ENCODE peak calls at places on chromosomes 12 and 14, in eight cellular contexts. One of them, this sample, is unnamed. For H3K4me1, the result is how much of the 10 kb centered on the place peaks cover.

GRCh38 chr12:5318874-5319273 is 113.0 kb upstream of the NTF3 start:
- DNase-seq in breast epithelium: no peak
- DNase-seq in MM.1S: no peak
- DNase-seq in heart left ventricle: no peak
- DNase-seq in endodermal cell: no peak
- DNase-seq in effector memory CD4-positive, alpha-beta T cell: no peak
- DNase-seq in pancreas: no peak
- DNase-seq in left ventricle myocardium inferior: no peak
- DNase-seq in this sample: peak

GRCh38 chr12:62210422-62210821 is 49.8 kb upstream of the USP15 start:
- DNase-seq in endodermal cell: peak
- DNase-seq in heart left ventricle: no peak
- DNase-seq in left ventricle myocardium inferior: peak
- DNase-seq in breast epithelium: no peak
- DNase-seq in pancreas: no peak
- DNase-seq in effector memory CD4-positive, alpha-beta T cell: no peak
- DNase-seq in MM.1S: peak
- DNase-seq in this sample: no peak

GRCh38 chr12:67025543-67026114 is 243.5 kb upstream of the CAND1 start:
- DNase-seq in left ventricle myocardium inferior: no peak
- DNase-seq in endodermal cell: peak
- DNase-seq in effector memory CD4-positive, alpha-beta T cell: no peak
- DNase-seq in breast epithelium: no peak
- DNase-seq in pancreas: peak
- DNase-seq in heart left ventricle: no peak
- DNase-seq in MM.1S: peak
- DNase-seq in this sample: peak

GRCh38 chr12:27119797-27120196 is 37.4 kb upstream of the C12orf71 start:
- DNase-seq in MM.1S: no peak
- DNase-seq in effector memory CD4-positive, alpha-beta T cell: no peak
- DNase-seq in breast epithelium: no peak
- DNase-seq in left ventricle myocardium inferior: no peak
- DNase-seq in heart left ventricle: no peak
- DNase-seq in endodermal cell: peak
- DNase-seq in pancreas: no peak
- DNase-seq in this sample: no peak

GRCh38 chr12:131755305-131756113 is 44.6 kb downstream of the SFSWAP start:
- DNase-seq in MM.1S: no peak
- DNase-seq in breast epithelium: no peak
- DNase-seq in effector memory CD4-positive, alpha-beta T cell: no peak
- DNase-seq in left ventricle myocardium inferior: no peak
- DNase-seq in endodermal cell: peak
- DNase-seq in heart left ventricle: no peak
- DNase-seq in pancreas: no peak
- DNase-seq in this sample: peak

GRCh38 chr12:70365648-70366518 is at the start of gene KCNMB4:
- DNase-seq in heart left ventricle: peak
- DNase-seq in endodermal cell: peak
- DNase-seq in MM.1S: peak
- DNase-seq in breast epithelium: no peak
- DNase-seq in pancreas: peak
- DNase-seq in effector memory CD4-positive, alpha-beta T cell: peak
- DNase-seq in left ventricle myocardium inferior: peak
- DNase-seq in this sample: peak

GRCh38 chr12:107568718-107569117 is 116.9 kb upstream of the PWP1 start:
- DNase-seq in heart left ventricle: no peak
- DNase-seq in endodermal cell: no peak
- DNase-seq in left ventricle myocardium inferior: no peak
- DNase-seq in effector memory CD4-positive, alpha-beta T cell: no peak
- DNase-seq in breast epithelium: no peak
- DNase-seq in MM.1S: no peak
- DNase-seq in pancreas: no peak
- DNase-seq in this sample: no peak

GRCh38 chr14:24392327-24393098 is 6.3 kb upstream of the NYNRIN start:
- DNase-seq in endodermal cell: no peak
- DNase-seq in pancreas: no peak
- DNase-seq in breast epithelium: no peak
- DNase-seq in heart left ventricle: no peak
- DNase-seq in left ventricle myocardium inferior: no peak
- DNase-seq in effector memory CD4-positive, alpha-beta T cell: no peak
- DNase-seq in MM.1S: no peak
- DNase-seq in this sample: peak

GRCh38 chr12:101038289-101038871 is 171.7 kb downstream of the SLC5A8 start:
- DNase-seq in heart left ventricle: no peak
- DNase-seq in MM.1S: no peak
- DNase-seq in breast epithelium: no peak
- DNase-seq in endodermal cell: no peak
- DNase-seq in pancreas: no peak
- DNase-seq in effector memory CD4-positive, alpha-beta T cell: no peak
- DNase-seq in left ventricle myocardium inferior: no peak
- DNase-seq in this sample: no peak

GRCh38 chr14:88753873-88754272 is 38.9 kb downstream of the EML5 start:
- DNase-seq in pancreas: no peak
- DNase-seq in breast epithelium: no peak
- DNase-seq in heart left ventricle: no peak
- DNase-seq in left ventricle myocardium inferior: no peak
- DNase-seq in endodermal cell: no peak
- DNase-seq in effector memory CD4-positive, alpha-beta T cell: no peak
- DNase-seq in MM.1S: no peak
- DNase-seq in this sample: no peak

GRCh38 chr12:62763319-62763718 is 171.6 kb downstream of the PPM1H start:
- DNase-seq in endodermal cell: no peak
- DNase-seq in effector memory CD4-positive, alpha-beta T cell: no peak
- DNase-seq in left ventricle myocardium inferior: no peak
- DNase-seq in breast epithelium: no peak
- DNase-seq in pancreas: no peak
- DNase-seq in heart left ventricle: no peak
- DNase-seq in MM.1S: no peak
- DNase-seq in this sample: no peak

GRCh38 chr14:65772901-65773574 is 360.5 kb downstream of the FUT8 start:
- DNase-seq in breast epithelium: no peak
- DNase-seq in endodermal cell: no peak
- DNase-seq in MM.1S: no peak
- DNase-seq in pancreas: no peak
- DNase-seq in left ventricle myocardium inferior: no peak
- DNase-seq in effector memory CD4-positive, alpha-beta T cell: no peak
- DNase-seq in heart left ventricle: no peak
- DNase-seq in this sample: no peak

GRCh38 chr12:25377475-25378179 is 126.9 kb upstream of the KRAS start:
- DNase-seq in MM.1S: no peak
- DNase-seq in left ventricle myocardium inferior: no peak
- DNase-seq in pancreas: no peak
- DNase-seq in heart left ventricle: no peak
- DNase-seq in breast epithelium: no peak
- DNase-seq in endodermal cell: peak
- DNase-seq in effector memory CD4-positive, alpha-beta T cell: no peak
- DNase-seq in this sample: no peak

GRCh38 chr12:80313184-80313583 is 130.9 kb upstream of the PTPRQ start:
- DNase-seq in heart left ventricle: no peak
- DNase-seq in endodermal cell: no peak
- DNase-seq in breast epithelium: no peak
- DNase-seq in pancreas: no peak
- DNase-seq in effector memory CD4-positive, alpha-beta T cell: no peak
- DNase-seq in left ventricle myocardium inferior: no peak
- DNase-seq in MM.1S: no peak
- DNase-seq in this sample: no peak

GRCh38 chr12:124032265-124032886 is 59.4 kb downstream of the ZNF664 start:
- DNase-seq in MM.1S: no peak
- DNase-seq in heart left ventricle: peak
- DNase-seq in breast epithelium: peak
- DNase-seq in effector memory CD4-positive, alpha-beta T cell: no peak
- DNase-seq in left ventricle myocardium inferior: no peak
- DNase-seq in endodermal cell: peak
- DNase-seq in pancreas: peak
- DNase-seq in this sample: peak

GRCh38 chr14:77485901-77486678 is 12.5 kb downstream of the ISM2 start:
- DNase-seq in effector memory CD4-positive, alpha-beta T cell: no peak
- DNase-seq in MM.1S: no peak
- DNase-seq in endodermal cell: no peak
- DNase-seq in heart left ventricle: no peak
- DNase-seq in left ventricle myocardium inferior: no peak
- DNase-seq in breast epithelium: no peak
- DNase-seq in pancreas: no peak
- DNase-seq in this sample: no peak

GRCh38 chr14:21997300-21997699 is 323.7 kb upstream of the OR4E1 start:
- DNase-seq in left ventricle myocardium inferior: no peak
- DNase-seq in breast epithelium: no peak
- DNase-seq in heart left ventricle: no peak
- DNase-seq in effector memory CD4-positive, alpha-beta T cell: no peak
- DNase-seq in pancreas: no peak
- DNase-seq in endodermal cell: peak
- DNase-seq in MM.1S: peak
- DNase-seq in this sample: no peak

GRCh38 chr12:83318386-83318971 is 631.8 kb downstream of the TMTC2 start:
- DNase-seq in left ventricle myocardium inferior: no peak
- DNase-seq in pancreas: no peak
- DNase-seq in effector memory CD4-positive, alpha-beta T cell: no peak
- DNase-seq in heart left ventricle: no peak
- DNase-seq in MM.1S: no peak
- DNase-seq in breast epithelium: no peak
- DNase-seq in endodermal cell: no peak
- DNase-seq in this sample: no peak

GRCh38 chr14:25622752-25623151 is 572.8 kb upstream of the STXBP6 start:
- DNase-seq in heart left ventricle: no peak
- DNase-seq in breast epithelium: no peak
- DNase-seq in endodermal cell: no peak
- DNase-seq in left ventricle myocardium inferior: no peak
- DNase-seq in effector memory CD4-positive, alpha-beta T cell: no peak
- DNase-seq in MM.1S: no peak
- DNase-seq in pancreas: no peak
- DNase-seq in this sample: no peak

GRCh38 chr14:77991128-77991772 is 178.9 kb upstream of the NRXN3 start:
- DNase-seq in left ventricle myocardium inferior: no peak
- DNase-seq in effector memory CD4-positive, alpha-beta T cell: no peak
- DNase-seq in pancreas: no peak
- DNase-seq in heart left ventricle: no peak
- DNase-seq in MM.1S: no peak
- DNase-seq in breast epithelium: no peak
- DNase-seq in endodermal cell: peak
- DNase-seq in this sample: no peak

GRCh38 chr14:75726326-75726725 is 65.3 kb downstream of the TTLL5 start:
- DNase-seq in endodermal cell: no peak
- DNase-seq in pancreas: no peak
- DNase-seq in effector memory CD4-positive, alpha-beta T cell: no peak
- DNase-seq in left ventricle myocardium inferior: no peak
- DNase-seq in MM.1S: no peak
- DNase-seq in heart left ventricle: no peak
- DNase-seq in breast epithelium: no peak
- DNase-seq in this sample: no peak

GRCh38 chr14:75727124-75727523 is 66.1 kb downstream of the TTLL5 start:
- DNase-seq in breast epithelium: no peak
- DNase-seq in MM.1S: no peak
- DNase-seq in pancreas: no peak
- DNase-seq in endodermal cell: no peak
- DNase-seq in left ventricle myocardium inferior: no peak
- DNase-seq in heart left ventricle: no peak
- DNase-seq in effector memory CD4-positive, alpha-beta T cell: no peak
- DNase-seq in this sample: no peak

GRCh38 chr14:75724414-75725204 is 63.6 kb downstream of the TTLL5 start:
- DNase-seq in endodermal cell: no peak
- DNase-seq in left ventricle myocardium inferior: peak
- DNase-seq in breast epithelium: no peak
- DNase-seq in pancreas: no peak
- DNase-seq in effector memory CD4-positive, alpha-beta T cell: no peak
- DNase-seq in heart left ventricle: peak
- DNase-seq in MM.1S: no peak
- DNase-seq in this sample: no peak

GRCh38 chr14:75723716-75724115 is 62.7 kb downstream of the TTLL5 start:
- DNase-seq in endodermal cell: no peak
- DNase-seq in MM.1S: no peak
- DNase-seq in effector memory CD4-positive, alpha-beta T cell: no peak
- DNase-seq in heart left ventricle: no peak
- DNase-seq in left ventricle myocardium inferior: no peak
- DNase-seq in breast epithelium: no peak
- DNase-seq in pancreas: no peak
- DNase-seq in this sample: no peak

GRCh38 chr14:75725481-75725880 is 64.4 kb downstream of the TTLL5 start:
- DNase-seq in breast epithelium: peak
- DNase-seq in MM.1S: no peak
- DNase-seq in left ventricle myocardium inferior: peak
- DNase-seq in heart left ventricle: peak
- DNase-seq in effector memory CD4-positive, alpha-beta T cell: no peak
- DNase-seq in pancreas: no peak
- DNase-seq in endodermal cell: no peak
- DNase-seq in this sample: peak
- H3K27ac ChIP-seq in breast epithelium: peak
- H3K27ac ChIP-seq in MM.1S: no peak
- H3K27ac ChIP-seq in left ventricle myocardium inferior: peak
- H3K27ac ChIP-seq in heart left ventricle: peak
- H3K27ac ChIP-seq in effector memory CD4-positive, alpha-beta T cell: no peak
- H3K27ac ChIP-seq in pancreas: peak
- H3K27ac ChIP-seq in endodermal cell: no peak
- H3K27ac ChIP-seq in this sample: no peak

DNA sequence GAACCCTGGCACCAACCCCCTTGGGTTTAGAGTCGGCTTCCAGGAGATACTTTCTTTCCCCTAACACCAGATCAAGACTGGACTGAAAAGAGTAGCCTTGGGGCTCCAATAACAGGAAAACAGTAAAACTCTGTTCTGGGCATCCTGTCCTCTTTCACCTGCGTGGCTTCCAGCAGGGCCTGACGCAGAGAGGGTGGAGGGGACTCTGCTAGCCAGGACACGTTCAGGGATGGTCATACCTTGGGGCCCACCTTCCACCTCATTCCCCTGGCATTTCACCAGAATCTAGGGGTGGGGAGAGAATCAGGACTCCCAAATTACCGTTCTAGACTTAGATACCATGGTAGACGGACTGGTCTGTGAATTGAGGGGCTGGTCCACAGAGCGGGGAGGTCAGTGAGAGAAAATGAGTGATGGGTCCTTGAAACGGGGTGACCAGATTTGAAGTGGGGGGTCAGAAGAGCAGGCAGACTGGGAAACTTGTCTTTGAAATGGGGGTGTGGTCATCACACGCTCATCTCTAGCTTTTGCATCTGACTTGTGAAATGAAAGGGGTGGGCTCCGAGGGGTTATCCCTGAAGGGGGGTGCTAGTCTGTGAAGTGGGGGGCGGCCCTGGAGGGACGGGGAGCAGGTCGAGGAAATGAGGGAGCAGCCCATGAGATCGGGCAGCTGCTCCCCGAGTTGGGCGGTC is 873 bp downstream of the PXN start:
- DNase-seq in breast epithelium: peak
- DNase-seq in MM.1S: no peak
- DNase-seq in effector memory CD4-positive, alpha-beta T cell: no peak
- DNase-seq in pancreas: no peak
- DNase-seq in heart left ventricle: no peak
- DNase-seq in left ventricle myocardium inferior: no peak
- DNase-seq in endodermal cell: no peak
- DNase-seq in this sample: no peak
- H3K4me1 ChIP-seq in breast epithelium: under half
- H3K4me1 ChIP-seq in MM.1S: under half
- H3K4me1 ChIP-seq in effector memory CD4-positive, alpha-beta T cell: under half
- H3K4me1 ChIP-seq in pancreas: under half
- H3K4me1 ChIP-seq in heart left ventricle: half or more
- H3K4me1 ChIP-seq in left ventricle myocardium inferior: half or more
- H3K4me1 ChIP-seq in endodermal cell: under half
- H3K4me1 ChIP-seq in this sample: under half

GRCh38 chr14:69684461-69685183 is 73.2 kb downstream of the SUSD6 start:
- DNase-seq in pancreas: no peak
- DNase-seq in endodermal cell: no peak
- DNase-seq in heart left ventricle: no peak
- DNase-seq in MM.1S: no peak
- DNase-seq in effector memory CD4-positive, alpha-beta T cell: no peak
- DNase-seq in breast epithelium: no peak
- DNase-seq in left ventricle myocardium inferior: no peak
- DNase-seq in this sample: no peak
- H3K4me3 ChIP-seq in pancreas: no peak
- H3K4me3 ChIP-seq in endodermal cell: no peak
- H3K4me3 ChIP-seq in heart left ventricle: no peak
- H3K4me3 ChIP-seq in MM.1S: no peak
- H3K4me3 ChIP-seq in effector memory CD4-positive, alpha-beta T cell: peak
- H3K4me3 ChIP-seq in breast epithelium: no peak
- H3K4me3 ChIP-seq in left ventricle myocardium inferior: no peak
- H3K4me3 ChIP-seq in this sample: no peak

GRCh38 chr12:56916996-56917333 is 17.2 kb downstream of the SDR9C7 start:
- DNase-seq in MM.1S: no peak
- DNase-seq in effector memory CD4-positive, alpha-beta T cell: no peak
- DNase-seq in endodermal cell: no peak
- DNase-seq in breast epithelium: no peak
- DNase-seq in left ventricle myocardium inferior: no peak
- DNase-seq in heart left ventricle: no peak
- DNase-seq in pancreas: no peak
- DNase-seq in this sample: no peak
- H3K27ac ChIP-seq in MM.1S: no peak
- H3K27ac ChIP-seq in effector memory CD4-positive, alpha-beta T cell: no peak
- H3K27ac ChIP-seq in endodermal cell: no peak
- H3K27ac ChIP-seq in breast epithelium: no peak
- H3K27ac ChIP-seq in left ventricle myocardium inferior: no peak
- H3K27ac ChIP-seq in heart left ventricle: no peak
- H3K27ac ChIP-seq in pancreas: no peak
- H3K27ac ChIP-seq in this sample: no peak

This sample was measured in SJCRH30.